ENCODE peak calls at places on chromosome 9, in seven cellular contexts. O, T, N, C, K, V and D are unnamed samples. For H3K9me3, the result is how much of the 10 kb centered on the place peaks cover.

GRCh38 chr9:123048748-123049147 is 15.3 kb downstream of the GPR21 start:
- DNase-seq in O (no peak), T (no peak), N (no peak), C (no peak), K (no peak), V (no peak), D (no peak)

GRCh38 chr9:131441441-131441840 is 47.6 kb downstream of the PRRC2B start:
- DNase-seq in O (no peak), T (no peak), N (no peak), C (no peak), K (no peak), V (peak), D (peak)

GRCh38 chr9:76490249-76490990 is 31.4 kb downstream of the GCNT1 start:
- DNase-seq in O (no peak), T (no peak), N (no peak), C (peak), K (no peak), V (no peak), D (no peak)

GRCh38 chr9:4939118-4939561 is 45.9 kb upstream of the JAK2 start:
- DNase-seq in O (no peak), T (no peak), N (no peak), C (peak), K (no peak), V (no peak), D (no peak)

GRCh38 chr9:37949576-37949975 is 45.6 kb upstream of the SLC25A51 start:
- DNase-seq in O (no peak), T (no peak), N (no peak), C (no peak), K (no peak), V (no peak), D (no peak)

GRCh38 chr9:27535701-27536118 is 6.1 kb upstream of the MOB3B start:
- DNase-seq in O (no peak), T (no peak), N (no peak), C (peak), K (no peak), V (no peak), D (no peak)

GRCh38 chr9:7058539-7058938 is 300.8 kb downstream of the KDM4C start:
- DNase-seq in O (no peak), T (no peak), N (no peak), C (no peak), K (no peak), V (no peak), D (no peak)

GRCh38 chr9:113042884-113043657 is 13.5 kb downstream of the ZFP37 start:
- DNase-seq in O (no peak), T (no peak), N (no peak), C (no peak), K (no peak), V (no peak), D (no peak)

GRCh38 chr9:124008307-124008854 is 3.2 kb upstream of the LHX2 start:
- DNase-seq in O (peak), T (no peak), N (no peak), C (peak), K (no peak), V (no peak), D (no peak)

GRCh38 chr9:23849379-23849778 is 23.3 kb upstream of the ELAVL2 start:
- DNase-seq in O (no peak), T (no peak), N (no peak), C (no peak), K (no peak), V (no peak), D (no peak)

GRCh38 chr9:13427587-13427986 is 148.1 kb upstream of the MPDZ start:
- DNase-seq in O (no peak), T (no peak), N (peak), C (peak), K (no peak), V (no peak), D (no peak)

GRCh38 chr9:128136816-128137793 is 9.6 kb upstream of the PTGES2 start:
- DNase-seq in O (no peak), T (no peak), N (no peak), C (no peak), K (peak), V (no peak), D (no peak)

GRCh38 chr9:36007852-36008251 is 28.9 kb upstream of the RECK start:
- DNase-seq in O (no peak), T (no peak), N (no peak), C (no peak), K (no peak), V (no peak), D (no peak)

GRCh38 chr9:88578486-88579362 is 43.7 kb downstream of the NXNL2 start:
- DNase-seq in O (peak), T (peak), N (peak), C (peak), K (peak), V (peak), D (peak)

GRCh38 chr9:130029591-130029990 is 13.4 kb downstream of the FNBP1 start:
- DNase-seq in O (no peak), T (no peak), N (no peak), C (no peak), K (no peak), V (no peak), D (no peak)

GRCh38 chr9:71981944-71982343 is 70.5 kb downstream of the C9orf85 start:
- DNase-seq in O (no peak), T (no peak), N (no peak), C (no peak), K (no peak), V (no peak), D (no peak)

GRCh38 chr9:7433508-7434292 is 365.9 kb downstream of the DMAC1 start:
- DNase-seq in O (no peak), T (no peak), N (no peak), C (no peak), K (no peak), V (no peak), D (no peak)

GRCh38 chr9:128192601-128193371 is 1.4 kb upstream of the CIZ1 start:
- DNase-seq in O (peak), T (peak), N (peak), C (peak), K (peak), V (peak), D (peak)

GRCh38 chr9:134645607-134646365 is 4.2 kb downstream of the COL5A1 start:
- DNase-seq in O (no peak), T (no peak), N (no peak), C (no peak), K (no peak), V (no peak), D (no peak)
- H3K4me3 ChIP-seq in O (no peak), T (no peak), N (peak), C (no peak), K (peak), V (peak), D (peak)

DNA sequence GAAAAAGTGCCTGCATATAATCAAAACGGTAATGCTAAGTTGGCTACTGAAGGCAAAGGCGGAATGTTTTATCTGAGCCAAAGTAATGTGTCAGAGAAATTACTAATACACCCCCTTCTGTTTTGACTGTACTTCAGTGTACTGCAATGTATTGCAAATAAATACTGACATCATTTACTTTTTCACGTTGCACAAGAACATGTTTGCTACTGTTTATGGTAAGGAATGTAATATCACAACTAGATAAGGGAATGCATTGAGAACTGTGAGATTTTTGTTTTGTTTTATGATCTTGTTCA is 825 bp upstream of the AGTPBP1 start:
- DNase-seq in O (no peak), T (no peak), N (no peak), C (peak), K (no peak), V (no peak), D (no peak)
- H3K27ac ChIP-seq in O (no peak), T (peak), N (peak), C (no peak), K (peak), V (peak), D (peak)

GRCh38 chr9:2313512-2313911 is 298.4 kb downstream of the SMARCA2 start:
- DNase-seq in O (no peak), T (no peak), N (no peak), C (no peak), K (no peak), V (no peak), D (no peak)
- H3K9me3 ChIP-seq in O (under half), T (under half), N (under half), C (under half), K (under half), V (under half), D (under half)

GRCh38 chr9:98971168-98971914 is 27.6 kb downstream of the COL15A1 start:
- DNase-seq in O (no peak), T (no peak), N (no peak), C (peak), K (no peak), V (no peak), D (peak)
- H3K4me3 ChIP-seq in O (no peak), T (no peak), N (no peak), C (no peak), K (no peak), V (no peak), D (no peak)

DNA sequence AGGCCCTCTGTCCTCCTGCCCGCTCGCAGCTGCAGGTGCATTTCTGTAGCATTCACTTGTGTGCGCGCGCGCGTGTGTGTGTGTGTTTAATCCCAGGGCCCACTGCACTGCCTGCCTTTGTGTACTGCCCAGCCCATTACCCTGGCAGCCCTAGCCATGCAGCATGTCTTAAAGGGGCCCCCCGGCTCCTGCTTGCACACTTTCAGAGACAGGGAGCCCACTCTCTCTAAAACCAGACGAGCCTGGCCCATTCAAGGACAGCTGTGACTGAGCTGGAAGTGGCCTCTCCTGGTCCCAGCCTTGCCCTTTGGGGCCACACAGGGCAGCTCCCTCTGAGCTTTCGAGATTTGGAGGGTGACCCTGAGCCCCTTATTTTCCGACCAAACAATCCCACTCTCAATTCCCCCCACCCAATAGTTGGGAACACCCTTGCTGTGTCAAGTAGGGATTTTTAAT is 98.9 kb downstream of the DAB2IP start:
- DNase-seq in O (no peak), T (no peak), N (no peak), C (no peak), K (no peak), V (no peak), D (no peak)
- H3K27ac ChIP-seq in O (peak), T (no peak), N (peak), C (no peak), K (peak), V (peak), D (peak)

DNA sequence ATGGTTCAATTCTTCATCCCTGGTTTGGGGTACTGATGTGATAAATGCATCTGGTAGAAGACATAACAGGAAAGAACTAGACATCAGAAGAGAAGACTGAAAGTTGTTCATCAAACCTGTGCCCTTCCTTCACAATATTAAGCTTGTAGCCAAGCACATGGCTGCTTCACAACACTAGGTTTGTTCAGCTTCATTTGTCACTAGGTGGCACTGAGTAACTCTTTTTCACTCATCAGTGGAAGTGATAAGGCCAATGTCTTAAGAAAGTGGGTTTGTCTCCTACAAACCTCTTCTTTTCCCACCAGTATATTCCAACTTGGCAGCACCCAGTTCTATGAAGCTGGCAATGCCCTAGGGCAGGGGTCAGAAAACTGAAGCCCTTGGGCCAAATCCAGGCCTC is 26.9 kb downstream of the ZNF484 start:
- DNase-seq in O (no peak), T (no peak), N (no peak), C (no peak), K (no peak), V (no peak), D (no peak)
- H3K9me3 ChIP-seq in O (under half), T (under half), N (under half), C (under half), K (under half), V (under half), D (under half)